ENCODE peak calls at places on chromosome 15, in four cellular contexts. E, P, W and I are unnamed samples.

GRCh38 chr15:66629817-66630576 is 64.2 kb upstream of the LCTL start:
- DNase-seq in W (no peak), P (no peak), E (no peak), I (no peak)

GRCh38 chr15:58077427-58077826 is 11.9 kb upstream of the ALDH1A2 start:
- DNase-seq in E (no peak), W (no peak), P (peak), I (no peak)

GRCh38 chr15:28885630-28886430 is at the start of gene APBA2:
- DNase-seq in E (no peak), P (no peak), W (no peak), I (no peak)

GRCh38 chr15:34782901-34783300 is 12.4 kb downstream of the ACTC1 start:
- DNase-seq in E (no peak), P (no peak), W (no peak), I (no peak)

GRCh38 chr15:67783303-67783702 is 42.0 kb upstream of the SKOR1 start:
- DNase-seq in E (no peak), P (no peak), W (no peak), I (no peak)

GRCh38 chr15:37199546-37199945 is 99.2 kb upstream of the MEIS2 start:
- DNase-seq in P (no peak), W (no peak), E (no peak), I (no peak)

GRCh38 chr15:51093865-51094605 is 671 bp downstream of the TNFAIP8L3 start:
- DNase-seq in W (peak), E (no peak), P (no peak), I (no peak)

GRCh38 chr15:77541421-77542181 is 91.1 kb downstream of the LINGO1 start:
- DNase-seq in P (no peak), E (no peak), W (no peak), I (no peak)

GRCh38 chr15:31197497-31198414 is 96.2 kb upstream of the TRPM1 start:
- DNase-seq in W (no peak), P (no peak), E (no peak), I (no peak)

GRCh38 chr15:66826504-66826903 is 124.5 kb downstream of the SMAD6 start:
- DNase-seq in E (no peak), P (no peak), W (no peak), I (no peak)

GRCh38 chr15:65339926-65340325 is 35.4 kb downstream of the RNU5B-1 start:
- DNase-seq in W (no peak), P (no peak), E (no peak), I (no peak)

GRCh38 chr15:52558196-52558595 is 10.6 kb downstream of the ARPP19 start:
- DNase-seq in P (no peak), E (no peak), W (no peak), I (no peak)

GRCh38 chr15:64209680-64210334 is 47.0 kb upstream of the PPIB start:
- DNase-seq in P (peak), E (peak), W (no peak), I (peak)

GRCh38 chr15:33131880-33132279 is 62.6 kb downstream of the FMN1 start:
- DNase-seq in E (no peak), P (no peak), W (no peak), I (no peak)

GRCh38 chr15:100671858-100672543 is 69.6 kb downstream of the ASB7 start:
- DNase-seq in W (no peak), P (peak), E (no peak), I (no peak)

GRCh38 chr15:92384391-92384790 is 9.3 kb upstream of the ST8SIA2 start:
- DNase-seq in W (no peak), P (no peak), E (no peak), I (no peak)

GRCh38 chr15:52657338-52657737 is 21.9 kb downstream of the ATOSA start:
- DNase-seq in P (no peak), W (no peak), E (no peak), I (peak)

GRCh38 chr15:63517614-63518013 is 13.2 kb downstream of the USP3 start:
- DNase-seq in W (no peak), E (no peak), P (no peak), I (no peak)

GRCh38 chr15:34119291-34119690 is 17.4 kb downstream of the PGBD4 start:
- DNase-seq in E (no peak), P (no peak), W (no peak), I (no peak)

GRCh38 chr15:101179341-101180153 is 72.3 kb downstream of the CHSY1 start:
- DNase-seq in E (no peak), W (no peak), P (no peak), I (no peak)

GRCh38 chr15:101535170-101535902 is 45.8 kb upstream of the PCSK6 start:
- DNase-seq in P (no peak), W (no peak), E (no peak), I (no peak)

GRCh38 chr15:84387086-84387485 is 151.5 kb downstream of the GOLGA6L4 start:
- DNase-seq in W (no peak), P (no peak), E (no peak), I (no peak)

GRCh38 chr15:92205255-92205739 is 188.4 kb upstream of the ST8SIA2 start:
- DNase-seq in W (no peak), P (no peak), E (no peak), I (no peak)

GRCh38 chr15:90880381-90881145 is 3.7 kb upstream of the FES start:
- DNase-seq in P (no peak), W (no peak), E (no peak), I (no peak)

GRCh38 chr15:67865766-67866165 is 25.9 kb upstream of the RNU6-1 start:
- DNase-seq in P (no peak), E (no peak), W (no peak), I (no peak)

GRCh38 chr15:57172925-57173324 is 203.4 kb upstream of the CGNL1 start:
- DNase-seq in E (no peak), W (no peak), P (no peak), I (no peak)

GRCh38 chr15:40506964-40507571 is 36.3 kb downstream of the CHST14 start:
- DNase-seq in P (peak), E (peak), W (peak), I (no peak)

GRCh38 chr15:22949074-22949547 is 31.1 kb downstream of the CYFIP1 start:
- DNase-seq in W (peak), P (no peak), E (no peak), I (no peak)

GRCh38 chr15:45442497-45443135 is 64.3 kb upstream of the GATM start:
- DNase-seq in E (no peak), P (no peak), W (no peak), I (no peak)

GRCh38 chr15:101121511-101122090 is 130.2 kb downstream of the CHSY1 start:
- DNase-seq in W (peak), E (no peak), P (no peak), I (no peak)

GRCh38 chr15:36884404-36885335 is 215.7 kb downstream of the MEIS2 start:
- DNase-seq in E (no peak), W (no peak), P (no peak), I (no peak)

GRCh38 chr15:101031203-101031602 is 112.0 kb downstream of the LRRK1 start:
- DNase-seq in E (no peak), W (no peak), P (no peak), I (no peak)

GRCh38 chr15:44137750-44138149 is 57.3 kb downstream of the FRMD5 start:
- DNase-seq in W (no peak), P (no peak), E (no peak), I (no peak)

GRCh38 chr15:100713163-100713867 is 110.9 kb downstream of the ASB7 start:
- DNase-seq in E (peak), P (peak), W (peak), I (no peak)

DNA sequence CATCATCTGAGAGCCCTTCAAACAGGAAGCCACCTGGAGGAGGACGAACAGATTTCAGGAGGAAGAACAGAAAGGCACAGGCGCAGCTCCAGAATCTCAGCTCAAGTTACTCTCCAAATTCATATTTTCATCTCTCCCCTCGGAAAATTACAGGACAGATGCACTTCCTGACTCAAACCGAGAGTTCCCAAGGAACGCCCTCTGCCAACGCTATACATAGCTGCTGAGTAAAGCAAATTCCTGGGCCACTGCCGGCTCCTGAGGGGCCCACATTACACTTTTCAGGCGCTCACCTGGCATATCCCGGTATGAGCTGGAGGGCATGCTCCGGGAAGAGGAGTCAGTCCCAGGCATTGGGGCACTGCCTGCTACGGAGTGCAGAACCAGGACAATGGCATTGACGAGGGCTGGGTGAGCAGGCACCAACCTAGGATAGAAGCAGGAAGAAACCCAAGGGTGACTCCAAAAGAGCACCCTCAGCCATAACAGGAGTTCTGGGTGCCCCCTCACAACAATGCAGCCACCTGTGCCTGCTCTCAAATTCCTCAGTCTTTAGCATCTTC is 11.2 kb downstream of the UBL7 start:
- DNase-seq in W (no peak), P (no peak), E (no peak), I (no peak)
- H3K27ac ChIP-seq in W (no peak), P (no peak), E (no peak), I (no peak)

DNA sequence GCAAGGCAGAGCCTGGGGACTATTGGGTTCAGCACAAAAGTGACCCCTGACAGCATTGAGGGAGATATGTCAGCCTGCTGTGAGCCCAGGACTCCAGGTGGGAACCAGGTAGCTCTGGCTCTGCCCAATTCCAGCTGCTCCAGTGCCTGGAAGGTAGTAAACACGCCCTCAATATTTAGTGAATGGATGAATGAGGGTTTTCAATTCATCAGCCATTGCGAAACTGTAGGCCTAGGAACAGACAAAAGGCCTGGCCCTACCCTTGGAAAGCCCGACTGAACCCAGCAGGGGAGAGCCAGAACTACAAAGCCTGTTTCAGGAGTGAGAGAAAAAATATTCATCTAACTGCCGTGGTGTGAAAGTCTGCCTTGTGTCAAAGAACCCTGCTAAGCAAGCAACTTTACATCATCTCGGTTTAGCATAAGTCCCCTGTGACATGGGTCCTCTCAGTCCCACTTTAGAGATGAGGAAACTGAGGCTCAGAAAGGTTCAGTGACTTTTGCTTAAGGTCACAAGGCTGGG is 8.1 kb upstream of the CSK start:
- DNase-seq in E (peak), P (no peak), W (no peak), I (no peak)
- H3K27ac ChIP-seq in E (no peak), P (no peak), W (no peak), I (no peak)

GRCh38 chr15:69855172-69855562 is 242.6 kb downstream of the TLE3 start:
- DNase-seq in P (no peak), E (no peak), W (no peak), I (no peak)

GRCh38 chr15:69854521-69855171 is 243.1 kb downstream of the TLE3 start:
- DNase-seq in W (no peak), P (no peak), E (peak), I (peak)

GRCh38 chr15:69855601-69856000 is 242.1 kb downstream of the TLE3 start:
- DNase-seq in P (no peak), E (no peak), W (no peak), I (no peak)

GRCh38 chr15:69852482-69853275 is 245.0 kb downstream of the TLE3 start:
- DNase-seq in P (no peak), E (peak), W (no peak), I (no peak)

DNA sequence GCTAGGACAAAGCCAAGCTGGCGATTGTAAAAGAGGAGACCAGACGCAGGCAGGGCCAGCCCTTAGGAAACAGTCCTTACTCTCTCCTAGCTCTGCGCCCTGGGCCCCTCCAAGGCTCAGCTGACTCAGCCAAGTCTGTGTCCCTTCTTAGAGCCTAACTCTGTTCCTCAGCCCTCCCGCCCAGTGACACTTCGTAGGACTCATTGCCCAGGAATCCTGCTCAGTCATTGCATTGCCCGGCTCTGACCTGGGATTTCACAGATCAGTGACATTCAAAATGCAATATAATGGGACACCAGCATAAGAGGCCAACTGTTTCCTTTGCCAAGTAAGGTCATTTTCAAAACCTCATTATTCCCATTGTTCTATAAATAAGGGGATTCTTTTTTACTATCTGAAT is 244.1 kb downstream of the TLE3 start:
- DNase-seq in E (peak), P (peak), W (no peak), I (no peak)
- H3K27ac ChIP-seq in E (peak), P (peak), W (no peak), I (peak)

GRCh38 chr15:85725564-85725963 is 69.2 kb downstream of the KLHL25 start:
- DNase-seq in P (no peak), E (no peak), W (no peak), I (no peak)

GRCh38 chr15:85725019-85725418 is 69.7 kb downstream of the KLHL25 start:
- DNase-seq in W (peak), E (no peak), P (no peak), I (no peak)

GRCh38 chr15:85722374-85722773 is 72.4 kb downstream of the KLHL25 start:
- DNase-seq in P (no peak), E (no peak), W (no peak), I (no peak)

GRCh38 chr15:85722789-85723188 is 71.9 kb downstream of the KLHL25 start:
- DNase-seq in W (no peak), P (no peak), E (no peak), I (no peak)

DNA sequence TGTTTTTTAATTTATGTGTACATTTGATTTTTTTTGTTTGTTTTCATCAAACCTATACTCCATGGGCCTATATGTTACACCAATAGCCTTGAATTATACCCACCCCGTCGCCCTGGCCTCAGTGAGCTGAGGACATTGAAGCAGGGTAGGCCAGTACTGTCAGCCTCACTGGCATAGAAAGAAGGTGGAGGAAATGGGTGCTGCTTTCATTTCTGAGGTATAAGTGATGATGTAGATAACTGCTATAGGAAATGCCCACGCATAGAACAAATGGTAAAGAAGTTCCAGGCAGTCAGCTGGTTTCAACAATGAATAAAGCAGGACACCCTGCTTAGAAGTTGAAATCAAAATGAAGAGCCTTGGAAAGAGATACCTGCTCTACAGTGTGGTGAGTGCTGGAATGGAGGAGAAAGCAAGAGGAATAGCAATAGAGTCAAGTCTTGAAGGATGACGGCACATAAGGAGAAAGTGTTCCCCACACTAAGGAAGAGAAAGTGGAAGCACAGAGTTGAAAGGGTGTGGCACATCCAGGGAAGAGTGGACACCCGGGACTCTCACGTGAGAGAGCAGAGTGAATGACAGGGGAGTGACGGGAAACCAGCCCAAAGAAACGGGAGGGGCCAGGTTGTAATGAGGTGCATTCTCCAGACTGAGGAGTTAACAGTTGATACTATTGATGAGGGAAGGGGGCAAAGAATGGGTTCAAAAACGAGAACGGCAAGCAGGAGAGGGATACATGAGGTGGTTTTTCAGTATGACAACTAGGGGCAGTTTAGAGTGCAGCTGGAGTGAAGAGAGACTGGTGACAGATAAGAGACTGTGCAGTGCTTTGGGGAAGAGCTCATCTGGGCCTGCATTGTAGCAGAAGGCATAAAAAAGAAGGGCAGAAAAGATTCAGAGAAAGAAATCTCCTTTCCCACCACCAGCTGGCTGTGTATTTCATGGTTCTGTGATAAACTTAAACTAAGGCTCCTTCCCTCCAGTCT is 70.5 kb downstream of the KLHL25 start:
- DNase-seq in E (no peak), W (no peak), P (no peak), I (no peak)
- H3K27ac ChIP-seq in E (no peak), W (peak), P (no peak), I (no peak)

GRCh38 chr15:89578146-89578545 is 2.9 kb downstream of the TICRR start:
- DNase-seq in E (no peak), W (no peak), P (no peak), I (no peak)

GRCh38 chr15:89575656-89576416 is 567 bp downstream of the TICRR start:
- DNase-seq in P (no peak), W (no peak), E (no peak), I (no peak)

GRCh38 chr15:89576417-89576773 is 1.1 kb downstream of the TICRR start:
- DNase-seq in P (no peak), W (no peak), E (no peak), I (no peak)

GRCh38 chr15:89577776-89578115 is 2.5 kb downstream of the TICRR start:
- DNase-seq in P (no peak), E (no peak), W (no peak), I (no peak)

GRCh38 chr15:89575146-89575655 is at the start of gene TICRR:
- DNase-seq in E (peak), W (peak), P (peak), I (peak)
- H3K27ac ChIP-seq in E (peak), W (no peak), P (peak), I (no peak)

DNA sequence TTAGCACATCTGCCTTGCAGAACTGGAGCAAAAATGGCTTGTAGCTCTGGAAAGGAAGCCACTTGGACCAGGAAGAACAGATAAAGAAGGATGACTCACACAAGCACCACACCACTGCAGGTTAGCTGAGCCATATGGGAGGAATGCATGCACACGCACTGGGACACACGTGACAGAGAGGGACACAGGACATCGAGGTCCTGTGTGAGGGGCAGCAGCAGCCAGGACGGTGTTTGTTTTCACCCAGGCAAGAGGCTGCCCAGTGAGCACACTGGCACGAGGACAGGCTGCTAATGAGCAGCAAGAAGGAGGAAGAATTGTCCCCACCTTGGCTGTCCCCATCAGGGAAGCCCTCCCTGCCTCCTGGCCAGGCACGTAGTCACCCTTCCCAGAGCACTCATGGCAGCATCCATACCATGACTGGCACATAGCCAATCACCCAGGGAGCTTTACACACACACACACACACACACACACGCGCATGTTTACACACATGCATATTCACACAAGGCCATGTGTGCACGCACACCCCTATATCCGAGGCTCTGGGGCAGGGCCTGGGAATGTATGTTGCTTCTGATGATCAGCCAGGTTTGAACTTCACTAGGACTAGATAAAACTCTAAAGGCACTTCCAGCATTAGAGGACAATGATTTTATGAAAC is 24.0 kb upstream of the SPTBN5 start:
- DNase-seq in W (no peak), E (peak), P (peak), I (no peak)
- H3K27ac ChIP-seq in W (peak), E (no peak), P (peak), I (peak)

GRCh38 chr15:81945014-81945615 is 100.7 kb downstream of the MEX3B start:
- DNase-seq in P (no peak), E (no peak), W (no peak), I (no peak)
- H3K27ac ChIP-seq in P (no peak), E (no peak), W (no peak), I (no peak)

GRCh38 chr15:59595434-59595915 is 16.1 kb upstream of the GCNT3 start:
- DNase-seq in E (no peak), P (no peak), W (no peak), I (no peak)

GRCh38 chr15:59596640-59597039 is 14.9 kb upstream of the GCNT3 start:
- DNase-seq in W (no peak), E (no peak), P (no peak), I (no peak)

GRCh38 chr15:59591372-59591771 is 20.2 kb upstream of the GCNT3 start:
- DNase-seq in W (no peak), E (no peak), P (no peak), I (no peak)

GRCh38 chr15:59594991-59595390 is 16.6 kb upstream of the GCNT3 start:
- DNase-seq in E (no peak), W (no peak), P (no peak), I (no peak)

GRCh38 chr15:59594493-59594942 is 17.1 kb upstream of the GCNT3 start:
- DNase-seq in P (no peak), E (peak), W (no peak), I (peak)
- H3K27ac ChIP-seq in P (no peak), E (peak), W (no peak), I (peak)